ENCODE peak calls at places on chromosome 21, in seven cellular contexts. C, H, U, R, O, B and Q are unnamed samples.

GRCh38 chr21:16768096-16768495 is 744.7 kb upstream of the CXADR start:
- DNase-seq in R (peak), H (no peak), B (peak), U (no peak), O (no peak), C (no peak), Q (no peak)

GRCh38 chr21:28762357-28762735 is 230.3 kb downstream of the LTN1 start:
- DNase-seq in U (no peak), R (no peak), O (no peak), B (no peak), H (no peak), C (no peak), Q (no peak)

GRCh38 chr21:38909109-38909508 is 103.4 kb downstream of the ETS2 start:
- DNase-seq in O (no peak), H (no peak), R (no peak), C (no peak), U (no peak), B (no peak), Q (no peak)

GRCh38 chr21:35303085-35303484 is 254.0 kb upstream of the RUNX1 start:
- DNase-seq in O (no peak), B (peak), R (peak), C (no peak), U (no peak), H (peak), Q (no peak)

GRCh38 chr21:32578107-32578691 is 7.1 kb downstream of the TCP10L start:
- DNase-seq in U (no peak), H (no peak), R (no peak), B (peak), O (peak), C (peak), Q (peak)

GRCh38 chr21:42493109-42494060 is 2.6 kb downstream of the RSPH1 start:
- DNase-seq in B (no peak), R (no peak), H (no peak), C (peak), U (no peak), O (no peak), Q (no peak)

GRCh38 chr21:37983336-37984095 is 67.3 kb upstream of the KCNJ6 start:
- DNase-seq in U (no peak), C (no peak), H (no peak), R (peak), B (peak), O (no peak), Q (no peak)

GRCh38 chr21:25967566-25968438 is 202.8 kb downstream of the APP start:
- DNase-seq in U (no peak), H (no peak), B (no peak), O (no peak), R (no peak), C (no peak), Q (no peak)

GRCh38 chr21:33850985-33851384 is 64.6 kb downstream of the ATP5PO start:
- DNase-seq in C (no peak), R (no peak), B (no peak), U (no peak), H (no peak), O (no peak), Q (no peak)

GRCh38 chr21:45050361-45050785 is 24.0 kb upstream of the ADARB1 start:
- DNase-seq in U (no peak), C (no peak), R (no peak), B (no peak), O (no peak), H (no peak), Q (no peak)

GRCh38 chr21:29335720-29336119 is 37.0 kb downstream of the BACH1 start:
- DNase-seq in O (no peak), U (no peak), C (no peak), B (peak), R (no peak), H (no peak), Q (no peak)

GRCh38 chr21:36658926-36659325 is 40.0 kb upstream of the SIM2 start:
- DNase-seq in U (no peak), H (no peak), B (no peak), O (no peak), R (no peak), C (no peak), Q (peak)

GRCh38 chr21:45574691-45575090 is 32.5 kb upstream of the SLC19A1 start:
- DNase-seq in O (no peak), H (no peak), C (no peak), U (no peak), B (no peak), R (no peak), Q (no peak)